ENCODE peak calls at places on chromosomes 16 and 17, in five cellular contexts. U, Q, V, J and L are unnamed samples.

GRCh38 chr16:11232852-11233726 is 22.9 kb downstream of the SOCS1 start:
- DNase-seq in U (no peak), Q (peak; percentile 24), V (no peak), J (no peak), L (no peak)

GRCh38 chr17:31052187-31052889 is 42.4 kb upstream of the NF1 start:
- DNase-seq in U (peak; percentile 95), Q (peak; percentile 74), V (no peak), J (no peak), L (peak; percentile 96)

GRCh38 chr17:15883617-15884111 is 61.3 kb upstream of the ADORA2B start:
- DNase-seq in U (peak; percentile 30), Q (no peak), V (no peak), J (no peak), L (peak; percentile 60)

GRCh38 chr17:41521574-41522261 is 3.0 kb upstream of the KRT15 start:
- DNase-seq in U (peak; percentile 77), Q (no peak), V (no peak), J (no peak), L (peak; percentile 79)

GRCh38 chr16:67445913-67446907 is 15.3 kb downstream of the HSD11B2 start:
- DNase-seq in U (no peak), Q (no peak), V (peak; percentile 89), J (no peak), L (no peak)

GRCh38 chr16:47392114-47392513 is 68.7 kb downstream of the ITFG1 start:
- DNase-seq in U (no peak), Q (no peak), V (no peak), J (no peak), L (no peak)

GRCh38 chr17:77002103-77003045 is 134.2 kb downstream of the MGAT5B start:
- DNase-seq in U (peak; percentile 87), Q (no peak), V (no peak), J (no peak), L (peak; percentile 27)

GRCh38 chr16:50263940-50264929 is 2.1 kb upstream of the ADCY7 start:
- DNase-seq in U (no peak), Q (no peak), V (no peak), J (no peak), L (no peak)

GRCh38 chr16:17106243-17106791 is 364.4 kb downstream of the XYLT1 start:
- DNase-seq in U (no peak), Q (no peak), V (no peak), J (no peak), L (no peak)

GRCh38 chr17:59972778-59973177 is 8.2 kb upstream of the RNFT1 start:
- DNase-seq in U (no peak), Q (no peak), V (no peak), J (no peak), L (peak; percentile 24)

GRCh38 chr17:43090022-43090421 is 35.1 kb downstream of the BRCA1 start:
- DNase-seq in U (no peak), Q (no peak), V (no peak), J (no peak), L (no peak)

GRCh38 chr17:44086364-44087311 is 16.1 kb downstream of the G6PC3 start:
- DNase-seq in U (peak; percentile 97), Q (no peak), V (no peak), J (no peak), L (peak; percentile 94)

GRCh38 chr17:6347776-6348175 is 87.1 kb downstream of the AIPL1 start:
- DNase-seq in U (no peak), Q (no peak), V (no peak), J (no peak), L (no peak)